ENCODE peak calls at places on chromosomes 5 and 9, in four cellular contexts. O, C, J and T are unnamed samples.

GRCh38 chr9:71403106-71403505 is 281.7 kb upstream of the TRPM3 start:
- DNase-seq in O (no peak), J (no peak), C (no peak), T (no peak)

GRCh38 chr5:146528232-146528631 is 12.2 kb upstream of the GPR151 start:
- DNase-seq in C (no peak), J (no peak), O (no peak), T (peak; percentile 17)

GRCh38 chr9:77926314-77926959 is 105.2 kb downstream of the GNAQ start:
- DNase-seq in J (no peak), O (peak; percentile 76), C (peak; percentile 52), T (peak; percentile 84)

GRCh38 chr9:83714316-83714715 is 6.6 kb upstream of the UBQLN1 start:
- DNase-seq in C (no peak), J (no peak), O (no peak), T (no peak)

GRCh38 chr9:98345011-98345410 is 89.6 kb upstream of the TBC1D2 start:
- DNase-seq in J (no peak), C (no peak), O (no peak), T (no peak)

GRCh38 chr5:68389618-68390017 is 174.1 kb downstream of the PIK3R1 start:
- DNase-seq in O (no peak), C (no peak), J (no peak), T (no peak)

GRCh38 chr5:141359790-141360426 is at the start of gene PCDHGB2:
- DNase-seq in O (no peak), J (no peak), C (no peak), T (peak; percentile 70)

GRCh38 chr5:165565921-165566320 is 2060.5 kb downstream of the MAT2B start:
- DNase-seq in O (no peak), C (no peak), J (no peak), T (no peak)

GRCh38 chr9:133050142-133050541 is 11.6 kb upstream of the CEL start:
- DNase-seq in C (no peak), J (no peak), O (no peak), T (no peak)

DNA sequence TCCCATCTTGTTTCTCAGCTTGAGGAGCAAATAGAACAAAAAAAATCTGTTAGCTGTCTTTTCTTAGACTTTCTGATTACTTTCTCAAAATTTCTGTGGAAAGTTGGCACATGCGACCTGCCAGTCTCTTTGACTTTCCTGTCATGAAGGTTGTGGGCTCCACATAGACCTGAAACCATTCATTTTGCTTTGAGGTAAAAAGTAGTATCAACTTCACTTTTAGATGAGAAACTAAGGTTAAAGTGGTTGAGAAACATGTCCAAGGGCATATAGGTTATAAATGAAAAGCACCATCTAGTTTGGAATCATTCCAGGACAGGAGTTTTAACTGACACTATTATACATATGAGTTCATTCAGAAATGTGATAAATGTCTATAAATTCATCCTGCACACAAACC is 42.7 kb downstream of the ST8SIA4 start:
- DNase-seq in C (no peak), J (no peak), O (no peak), T (no peak)
- TF ChIP-seq CTCF in C (no peak), J (no peak), O (no peak), T (no peak)

GRCh38 chr5:59254055-59254687 is 639.4 kb downstream of the PDE4D start:
- DNase-seq in O (no peak), J (no peak), C (no peak), T (no peak)

GRCh38 chr5:59253625-59254024 is 639.9 kb downstream of the PDE4D start:
- DNase-seq in O (no peak), J (no peak), C (no peak), T (no peak)

GRCh38 chr5:59257488-59258400 is 635.8 kb downstream of the PDE4D start:
- DNase-seq in C (no peak), O (no peak), J (no peak), T (no peak)

GRCh38 chr5:59259238-59259637 is 634.3 kb downstream of the PDE4D start:
- DNase-seq in C (no peak), O (no peak), J (no peak), T (no peak)

DNA sequence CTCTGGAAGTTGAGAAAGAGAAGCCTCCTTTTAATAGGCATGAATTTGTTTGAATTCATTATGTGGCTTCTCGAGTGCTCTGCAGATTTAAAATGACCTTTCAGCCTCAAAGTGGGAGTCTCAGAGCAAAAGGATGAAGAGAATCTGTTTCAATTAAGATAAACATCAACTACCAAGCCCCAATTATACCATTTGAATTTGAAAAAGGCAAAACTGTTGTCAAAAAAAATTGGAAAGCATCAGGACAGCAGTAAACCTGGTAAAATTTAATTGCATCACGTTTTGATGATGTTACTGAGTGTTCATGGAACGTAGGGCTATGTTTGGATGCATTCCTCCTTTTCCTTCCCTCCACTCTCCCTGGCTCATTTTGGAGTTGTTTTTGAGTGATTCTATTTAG is 637.2 kb downstream of the PDE4D start:
- DNase-seq in C (no peak), J (no peak), O (no peak), T (no peak)
- H3K4me3 ChIP-seq in C (no peak overlapping the region), J (no peak overlapping the region), O (no peak overlapping the region), T (no peak overlapping the region)

GRCh38 chr9:127224178-127224882 is 40.2 kb upstream of the GARNL3 start:
- DNase-seq in J (peak; percentile 97), O (peak; percentile 80), C (no peak), T (peak; percentile 82)
- TF ChIP-seq CTCF in J (no peak), O (no peak), C (peak; percentile 16), T (peak; percentile 22)

DNA sequence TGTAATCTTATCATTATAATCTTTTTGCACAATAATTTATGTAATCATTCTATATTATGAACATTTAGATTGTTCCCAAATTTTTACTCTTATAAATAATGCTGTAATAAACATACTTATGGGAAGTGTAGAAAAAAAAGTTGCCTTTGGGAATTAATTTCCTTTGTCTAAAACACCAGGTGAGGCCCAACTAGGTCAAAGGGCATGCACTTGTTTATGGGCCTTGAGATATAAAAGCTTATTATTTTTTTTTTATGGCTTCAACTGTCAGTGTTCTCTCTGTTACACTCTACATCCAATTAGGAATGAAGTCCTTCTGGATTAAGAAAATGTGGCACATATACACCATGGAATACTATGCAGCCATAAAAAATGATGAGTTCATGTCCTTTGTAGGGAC is 6.5 kb upstream of the PRLR start:
- DNase-seq in C (no peak), J (no peak), O (no peak), T (no peak)
- H3K4me3 ChIP-seq in C (no peak overlapping the region), J (no peak overlapping the region), O (no peak overlapping the region), T (no peak overlapping the region)

DNA sequence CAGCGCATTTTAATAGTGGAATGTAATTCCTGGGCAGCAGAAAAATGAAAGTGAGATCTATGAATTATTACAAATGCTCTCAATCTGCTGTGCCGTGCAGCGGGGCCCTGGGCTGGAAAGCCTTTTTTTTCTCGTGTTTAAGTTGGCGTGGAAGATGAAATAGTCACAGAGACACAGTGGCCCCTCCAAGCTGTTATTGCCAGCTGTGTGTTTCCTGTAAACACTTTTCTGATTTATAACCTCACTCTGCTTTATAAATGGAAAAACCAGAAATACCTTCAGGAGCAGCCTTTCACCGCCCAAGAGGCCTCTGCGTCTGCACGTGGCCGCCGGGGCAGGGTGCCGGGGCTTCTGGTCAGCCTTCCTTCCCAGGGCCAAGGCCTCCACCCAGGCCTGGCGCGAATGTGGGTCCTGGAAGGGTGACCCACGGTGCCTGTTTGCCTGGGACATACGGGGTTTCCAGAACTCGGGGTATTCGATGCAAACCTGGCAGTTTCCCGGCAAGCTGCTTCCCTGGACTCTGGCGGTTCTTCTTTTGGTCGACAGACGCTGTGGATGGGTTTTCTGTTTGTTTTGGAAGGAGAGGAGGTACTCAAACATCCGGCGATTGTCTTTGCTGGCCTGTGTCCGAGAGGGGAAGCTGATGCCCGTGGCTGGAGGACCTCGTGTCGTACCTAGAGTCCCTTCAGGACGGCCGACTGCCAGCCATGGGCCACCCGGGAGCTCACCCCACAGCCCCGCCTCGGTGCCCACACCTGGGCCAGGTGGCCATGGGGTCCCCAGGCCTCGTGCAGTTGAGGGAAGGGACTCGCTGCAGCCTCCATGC is 256.7 kb downstream of the PARP8 start:
- DNase-seq in J (no peak), O (no peak), C (no peak), T (no peak)
- TF ChIP-seq CTCF in J (no peak), O (no peak), C (no peak), T (no peak)

DNA sequence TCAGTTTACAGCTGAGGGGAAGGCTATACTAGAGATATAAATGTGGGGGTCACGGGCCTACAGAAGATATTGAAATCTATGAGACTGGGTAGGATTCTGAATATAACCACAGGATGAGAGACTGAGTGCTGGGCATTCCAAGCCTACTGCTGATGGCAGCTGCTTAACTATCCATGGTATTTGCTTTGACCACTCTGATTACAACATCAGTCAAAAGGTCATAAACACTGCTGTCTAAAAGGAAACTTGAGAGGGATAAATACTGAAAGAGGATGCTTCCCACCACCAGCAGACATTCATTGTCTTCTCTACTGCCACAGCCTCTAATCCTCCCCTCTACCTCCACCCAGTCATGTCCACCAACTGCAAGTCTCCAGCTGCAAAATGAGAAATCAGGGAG is 3.8 kb downstream of the ZNF622 start:
- DNase-seq in C (peak; percentile 80), J (no peak), O (peak; percentile 50), T (peak; percentile 78)
- H3K4me3 ChIP-seq in C (no peak overlapping the region), J (no peak overlapping the region), O (no peak overlapping the region), T (no peak overlapping the region)

DNA sequence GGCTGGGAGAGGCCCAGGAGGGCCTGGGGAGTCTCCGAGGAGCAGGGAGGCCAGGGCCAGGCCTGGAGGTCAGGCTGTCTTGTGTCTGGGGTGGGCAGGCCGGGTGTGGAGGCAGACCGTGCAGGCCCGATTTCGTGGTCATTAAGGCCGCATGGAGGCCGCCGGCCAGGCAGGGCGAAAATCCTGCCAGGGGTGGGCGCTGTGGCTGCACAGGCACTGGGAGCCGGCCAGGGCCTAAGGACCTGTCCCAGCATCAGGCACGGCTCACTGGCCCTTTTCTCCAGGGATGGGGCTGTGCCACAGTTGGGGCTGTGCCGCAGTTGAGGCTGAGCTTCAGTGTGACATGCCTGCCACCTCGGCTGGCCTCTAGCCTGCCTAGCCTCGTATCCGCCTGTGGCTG is 35.9 kb downstream of the ASS1 start:
- DNase-seq in C (no peak), J (no peak), O (no peak), T (no peak)
- TF ChIP-seq CTCF in C (no peak), J (no peak), O (peak; percentile 24), T (peak; percentile 3)

GRCh38 chr5:132488590-132488989 is 2.0 kb downstream of the IRF1 start:
- DNase-seq in C (no peak), J (no peak), O (no peak), T (no peak)

GRCh38 chr5:132485641-132486317 is 4.8 kb downstream of the IRF1 start:
- DNase-seq in C (no peak), J (peak; percentile 18), O (no peak), T (no peak)

GRCh38 chr5:132487095-132487428 is 3.5 kb downstream of the IRF1 start:
- DNase-seq in O (no peak), J (peak; percentile 11), C (no peak), T (no peak)

GRCh38 chr5:132487841-132488555 is 2.6 kb downstream of the IRF1 start:
- DNase-seq in C (no peak), J (peak; percentile 11), O (no peak), T (no peak)

DNA sequence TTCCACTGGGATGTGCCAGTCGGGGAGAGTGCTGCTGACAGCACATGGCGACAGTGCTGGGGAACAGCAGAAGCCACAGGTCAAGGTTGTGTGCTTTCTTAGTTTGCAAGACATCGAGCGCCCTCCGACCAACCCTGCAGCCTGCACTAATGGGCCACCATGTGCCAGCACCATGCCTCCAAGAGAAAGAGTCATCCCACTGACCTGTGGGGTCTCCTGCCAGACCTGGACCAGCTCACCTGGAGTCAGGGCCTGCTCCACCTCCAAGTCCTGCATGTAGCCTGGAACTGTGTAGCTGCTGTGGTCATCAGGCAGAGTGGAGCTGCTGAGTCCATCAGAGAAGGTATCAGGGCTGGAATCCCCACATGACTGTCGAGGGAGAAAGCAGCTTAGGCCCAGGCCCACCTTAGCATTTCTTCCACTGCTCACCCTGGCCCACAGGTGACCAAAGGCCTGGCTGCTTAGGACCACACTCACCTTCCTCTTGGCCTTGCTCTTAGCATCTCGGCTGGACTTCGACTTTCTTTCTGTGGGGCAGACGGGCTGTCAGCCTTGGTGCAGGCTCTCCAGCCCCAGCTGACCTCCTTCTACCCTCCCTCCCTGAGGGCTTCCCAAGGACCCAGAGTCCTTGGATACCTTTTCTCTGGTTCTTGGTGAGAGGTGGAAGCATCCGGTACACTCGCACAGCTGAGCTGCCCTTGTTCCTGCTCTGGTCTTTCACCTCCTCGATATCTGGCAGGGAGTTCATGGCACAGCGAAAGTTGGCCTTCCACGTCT is 4.1 kb downstream of the IRF1 start:
- DNase-seq in J (peak; percentile 14), C (no peak), O (no peak), T (no peak)
- H3K4me3 ChIP-seq in J (no peak overlapping the region), C (no peak overlapping the region), O (no peak overlapping the region), T (no peak overlapping the region)